ENCODE peak calls at places on chromosomes 13 and 19, in eight cellular contexts. One of them, this sample, is unnamed.

GRCh38 chr13:35987572-35988513 is 143.3 kb downstream of the DCLK1 start:
- DNase-seq in endothelial cell: no peak
- DNase-seq in A549: no peak
- DNase-seq in fibroblast of the aortic adventitia: no peak
- DNase-seq in mesothelial cell of epicardium: no peak
- DNase-seq in astrocyte of the cerebellum: no peak
- DNase-seq in astrocyte: no peak
- DNase-seq in thoracic aorta: no peak
- DNase-seq in this sample: no peak

GRCh38 chr19:34306824-34307223 is 52.5 kb downstream of the GARRE1 start:
- DNase-seq in endothelial cell: no peak
- DNase-seq in A549: no peak
- DNase-seq in fibroblast of the aortic adventitia: no peak
- DNase-seq in mesothelial cell of epicardium: no peak
- DNase-seq in astrocyte of the cerebellum: no peak
- DNase-seq in astrocyte: no peak
- DNase-seq in thoracic aorta: no peak
- DNase-seq in this sample: no peak

GRCh38 chr19:7888826-7889217 is 512 bp downstream of the LRRC8E start:
- DNase-seq in endothelial cell: no peak
- DNase-seq in A549: no peak
- DNase-seq in fibroblast of the aortic adventitia: no peak
- DNase-seq in mesothelial cell of epicardium: no peak
- DNase-seq in astrocyte of the cerebellum: no peak
- DNase-seq in astrocyte: no peak
- DNase-seq in thoracic aorta: no peak
- DNase-seq in this sample: no peak

GRCh38 chr19:49427855-49428546 is 2.8 kb downstream of the GFY start:
- DNase-seq in endothelial cell: no peak
- DNase-seq in A549: peak
- DNase-seq in fibroblast of the aortic adventitia: no peak
- DNase-seq in mesothelial cell of epicardium: peak
- DNase-seq in astrocyte of the cerebellum: no peak
- DNase-seq in astrocyte: no peak
- DNase-seq in thoracic aorta: no peak
- DNase-seq in this sample: no peak

GRCh38 chr19:11088508-11089253 is 582 bp upstream of the LDLR start:
- DNase-seq in endothelial cell: no peak
- DNase-seq in A549: no peak
- DNase-seq in fibroblast of the aortic adventitia: peak
- DNase-seq in mesothelial cell of epicardium: no peak
- DNase-seq in astrocyte of the cerebellum: no peak
- DNase-seq in astrocyte: no peak
- DNase-seq in thoracic aorta: no peak
- DNase-seq in this sample: no peak

GRCh38 chr13:46113596-46113995 is 8.8 kb upstream of the CPB2 start:
- DNase-seq in endothelial cell: no peak
- DNase-seq in A549: no peak
- DNase-seq in fibroblast of the aortic adventitia: no peak
- DNase-seq in mesothelial cell of epicardium: no peak
- DNase-seq in astrocyte of the cerebellum: no peak
- DNase-seq in astrocyte: peak
- DNase-seq in thoracic aorta: no peak
- DNase-seq in this sample: no peak

GRCh38 chr19:57171551-57172081 is 4.3 kb upstream of the DUXA start:
- DNase-seq in endothelial cell: no peak
- DNase-seq in A549: peak
- DNase-seq in fibroblast of the aortic adventitia: peak
- DNase-seq in mesothelial cell of epicardium: peak
- DNase-seq in astrocyte of the cerebellum: no peak
- DNase-seq in astrocyte: peak
- DNase-seq in thoracic aorta: no peak
- DNase-seq in this sample: no peak

GRCh38 chr19:57191141-57192063 is at the start of gene ZNF264:
- DNase-seq in endothelial cell: peak
- DNase-seq in A549: peak
- DNase-seq in fibroblast of the aortic adventitia: peak
- DNase-seq in mesothelial cell of epicardium: peak
- DNase-seq in astrocyte of the cerebellum: peak
- DNase-seq in astrocyte: peak
- DNase-seq in thoracic aorta: peak
- DNase-seq in this sample: peak

GRCh38 chr13:50512602-50513527 is 330.6 kb downstream of the DLEU7 start:
- DNase-seq in endothelial cell: no peak
- DNase-seq in A549: no peak
- DNase-seq in fibroblast of the aortic adventitia: peak
- DNase-seq in mesothelial cell of epicardium: no peak
- DNase-seq in astrocyte of the cerebellum: peak
- DNase-seq in astrocyte: peak
- DNase-seq in thoracic aorta: no peak
- DNase-seq in this sample: peak

GRCh38 chr19:8340341-8341096 is 2.5 kb downstream of the KANK3 start:
- DNase-seq in endothelial cell: peak
- DNase-seq in A549: no peak
- DNase-seq in fibroblast of the aortic adventitia: no peak
- DNase-seq in mesothelial cell of epicardium: no peak
- DNase-seq in astrocyte of the cerebellum: no peak
- DNase-seq in astrocyte: no peak
- DNase-seq in thoracic aorta: no peak
- DNase-seq in this sample: no peak

GRCh38 chr13:107678075-107678689 is 537.2 kb downstream of the LIG4 start:
- DNase-seq in endothelial cell: no peak
- DNase-seq in A549: no peak
- DNase-seq in fibroblast of the aortic adventitia: no peak
- DNase-seq in mesothelial cell of epicardium: no peak
- DNase-seq in astrocyte of the cerebellum: no peak
- DNase-seq in astrocyte: no peak
- DNase-seq in thoracic aorta: no peak
- DNase-seq in this sample: no peak

DNA sequence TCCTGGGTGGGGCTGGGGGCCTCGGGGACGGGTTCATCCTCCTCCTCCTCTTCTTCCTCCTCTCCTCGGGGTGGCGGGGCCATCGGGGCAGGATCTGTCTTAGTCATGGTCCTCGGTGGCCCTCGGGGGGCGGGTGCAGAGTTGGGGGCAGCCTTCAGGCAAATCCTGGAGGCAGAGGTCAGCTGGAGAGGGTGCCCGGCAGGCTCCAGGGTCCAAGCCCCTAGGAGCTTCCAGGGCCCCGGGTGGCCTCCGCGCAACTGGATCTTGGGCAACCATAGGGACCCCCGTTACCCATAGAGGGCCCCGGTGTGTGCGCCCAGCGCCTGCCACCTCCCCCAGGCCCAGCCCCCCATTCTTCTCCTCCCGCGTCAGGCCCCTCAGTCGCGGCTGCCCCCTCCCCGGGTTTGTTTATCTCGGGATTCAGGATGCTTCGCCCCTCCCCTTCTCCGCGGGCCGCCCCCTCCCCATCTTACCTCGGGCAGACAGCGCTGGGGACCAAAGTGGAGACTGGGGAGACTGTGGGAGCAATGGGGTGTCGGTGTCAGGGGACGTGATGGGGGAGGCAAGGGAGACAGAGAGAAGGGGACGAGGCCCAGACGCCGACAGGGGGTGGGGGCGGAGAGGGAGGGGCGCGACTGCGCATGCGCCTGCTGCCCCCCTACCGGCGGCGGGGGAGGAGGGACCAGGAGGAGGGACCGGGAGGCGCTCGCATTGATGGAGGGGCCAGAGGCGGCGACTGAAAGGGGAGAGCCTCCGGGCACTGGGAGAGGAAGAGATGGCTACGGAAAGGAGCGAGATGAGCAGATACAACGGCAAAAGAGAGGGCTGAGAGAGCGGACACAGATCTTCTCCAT is at the start of gene CLIP3:
- DNase-seq in endothelial cell: peak
- DNase-seq in A549: no peak
- DNase-seq in fibroblast of the aortic adventitia: peak
- DNase-seq in mesothelial cell of epicardium: peak
- DNase-seq in astrocyte of the cerebellum: peak
- DNase-seq in astrocyte: peak
- DNase-seq in thoracic aorta: no peak
- DNase-seq in this sample: no peak
- TF ChIP-seq CTCF in endothelial cell: no peak
- TF ChIP-seq CTCF in A549: no peak
- TF ChIP-seq CTCF in fibroblast of the aortic adventitia: peak
- TF ChIP-seq CTCF in mesothelial cell of epicardium: no peak
- TF ChIP-seq CTCF in astrocyte of the cerebellum: no peak
- TF ChIP-seq CTCF in astrocyte: no peak
- TF ChIP-seq CTCF in thoracic aorta: peak
- TF ChIP-seq CTCF in this sample: no peak

DNA sequence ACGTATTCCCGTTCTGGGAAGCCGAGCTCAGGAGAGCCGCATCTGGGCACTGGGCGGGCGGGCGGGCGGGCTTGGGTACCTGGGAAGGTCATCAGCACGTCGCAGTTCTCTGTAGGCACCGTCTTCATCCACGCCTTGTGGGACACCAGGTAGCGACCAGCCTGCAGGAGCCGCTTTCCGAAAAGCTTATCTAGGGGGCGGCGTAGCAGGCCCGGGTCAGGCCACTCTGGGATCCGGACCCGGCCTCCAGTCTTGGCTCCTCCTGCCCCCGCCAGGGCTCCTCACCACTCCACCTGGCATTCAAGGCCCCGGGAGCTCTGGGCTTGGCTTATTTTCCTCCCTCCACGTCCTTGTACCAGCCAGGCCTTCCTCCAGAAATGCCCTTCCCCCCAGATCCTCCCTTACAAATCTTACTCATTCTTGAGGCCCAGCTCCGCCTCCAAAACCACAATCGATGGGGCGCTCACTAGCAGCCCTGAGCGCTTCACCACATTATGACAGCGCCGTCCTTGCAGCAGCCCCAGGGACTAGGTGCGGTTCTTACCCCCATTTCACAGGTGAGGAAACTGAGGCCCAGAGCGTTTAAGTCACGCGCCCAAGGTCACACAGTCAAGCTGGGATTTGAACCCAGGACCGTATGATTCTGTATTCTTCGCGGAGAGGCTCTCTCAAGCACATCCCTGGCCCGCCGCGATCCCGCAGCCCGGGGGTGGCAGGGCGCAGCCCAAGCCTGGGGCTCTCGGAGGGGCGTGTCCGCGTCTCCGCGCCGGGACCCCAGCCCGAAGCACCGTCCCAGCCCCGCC is 843 bp downstream of the ANO8 start:
- DNase-seq in endothelial cell: no peak
- DNase-seq in A549: peak
- DNase-seq in fibroblast of the aortic adventitia: peak
- DNase-seq in mesothelial cell of epicardium: no peak
- DNase-seq in astrocyte of the cerebellum: peak
- DNase-seq in astrocyte: peak
- DNase-seq in thoracic aorta: no peak
- DNase-seq in this sample: no peak
- TF ChIP-seq CTCF in endothelial cell: no peak
- TF ChIP-seq CTCF in A549: no peak
- TF ChIP-seq CTCF in fibroblast of the aortic adventitia: no peak
- TF ChIP-seq CTCF in mesothelial cell of epicardium: no peak
- TF ChIP-seq CTCF in astrocyte of the cerebellum: no peak
- TF ChIP-seq CTCF in astrocyte: no peak
- TF ChIP-seq CTCF in thoracic aorta: no peak
- TF ChIP-seq CTCF in this sample: no peak

GRCh38 chr13:98873377-98874028 is 104.4 kb downstream of the DOCK9 start:
- DNase-seq in endothelial cell: no peak
- DNase-seq in A549: no peak
- DNase-seq in fibroblast of the aortic adventitia: no peak
- DNase-seq in mesothelial cell of epicardium: no peak
- DNase-seq in astrocyte of the cerebellum: no peak
- DNase-seq in astrocyte: no peak
- DNase-seq in thoracic aorta: no peak
- DNase-seq in this sample: no peak

GRCh38 chr13:98868932-98869331 is 108.9 kb downstream of the DOCK9 start:
- DNase-seq in endothelial cell: no peak
- DNase-seq in A549: no peak
- DNase-seq in fibroblast of the aortic adventitia: no peak
- DNase-seq in mesothelial cell of epicardium: no peak
- DNase-seq in astrocyte of the cerebellum: no peak
- DNase-seq in astrocyte: no peak
- DNase-seq in thoracic aorta: no peak
- DNase-seq in this sample: no peak

GRCh38 chr13:98871727-98872126 is 106.1 kb downstream of the DOCK9 start:
- DNase-seq in endothelial cell: no peak
- DNase-seq in A549: no peak
- DNase-seq in fibroblast of the aortic adventitia: no peak
- DNase-seq in mesothelial cell of epicardium: no peak
- DNase-seq in astrocyte of the cerebellum: no peak
- DNase-seq in astrocyte: no peak
- DNase-seq in thoracic aorta: no peak
- DNase-seq in this sample: no peak

GRCh38 chr13:98866882-98867281 is 111.0 kb downstream of the DOCK9 start:
- DNase-seq in endothelial cell: no peak
- DNase-seq in A549: no peak
- DNase-seq in fibroblast of the aortic adventitia: no peak
- DNase-seq in mesothelial cell of epicardium: no peak
- DNase-seq in astrocyte of the cerebellum: no peak
- DNase-seq in astrocyte: no peak
- DNase-seq in thoracic aorta: no peak
- DNase-seq in this sample: no peak

GRCh38 chr13:98869408-98870090 is 108.3 kb downstream of the DOCK9 start:
- DNase-seq in endothelial cell: no peak
- DNase-seq in A549: no peak
- DNase-seq in fibroblast of the aortic adventitia: peak
- DNase-seq in mesothelial cell of epicardium: no peak
- DNase-seq in astrocyte of the cerebellum: no peak
- DNase-seq in astrocyte: no peak
- DNase-seq in thoracic aorta: no peak
- DNase-seq in this sample: no peak
- TF ChIP-seq CTCF in endothelial cell: peak
- TF ChIP-seq CTCF in A549: peak
- TF ChIP-seq CTCF in fibroblast of the aortic adventitia: peak
- TF ChIP-seq CTCF in mesothelial cell of epicardium: no peak
- TF ChIP-seq CTCF in astrocyte of the cerebellum: no peak
- TF ChIP-seq CTCF in astrocyte: peak
- TF ChIP-seq CTCF in thoracic aorta: no peak
- TF ChIP-seq CTCF in this sample: no peak

DNA sequence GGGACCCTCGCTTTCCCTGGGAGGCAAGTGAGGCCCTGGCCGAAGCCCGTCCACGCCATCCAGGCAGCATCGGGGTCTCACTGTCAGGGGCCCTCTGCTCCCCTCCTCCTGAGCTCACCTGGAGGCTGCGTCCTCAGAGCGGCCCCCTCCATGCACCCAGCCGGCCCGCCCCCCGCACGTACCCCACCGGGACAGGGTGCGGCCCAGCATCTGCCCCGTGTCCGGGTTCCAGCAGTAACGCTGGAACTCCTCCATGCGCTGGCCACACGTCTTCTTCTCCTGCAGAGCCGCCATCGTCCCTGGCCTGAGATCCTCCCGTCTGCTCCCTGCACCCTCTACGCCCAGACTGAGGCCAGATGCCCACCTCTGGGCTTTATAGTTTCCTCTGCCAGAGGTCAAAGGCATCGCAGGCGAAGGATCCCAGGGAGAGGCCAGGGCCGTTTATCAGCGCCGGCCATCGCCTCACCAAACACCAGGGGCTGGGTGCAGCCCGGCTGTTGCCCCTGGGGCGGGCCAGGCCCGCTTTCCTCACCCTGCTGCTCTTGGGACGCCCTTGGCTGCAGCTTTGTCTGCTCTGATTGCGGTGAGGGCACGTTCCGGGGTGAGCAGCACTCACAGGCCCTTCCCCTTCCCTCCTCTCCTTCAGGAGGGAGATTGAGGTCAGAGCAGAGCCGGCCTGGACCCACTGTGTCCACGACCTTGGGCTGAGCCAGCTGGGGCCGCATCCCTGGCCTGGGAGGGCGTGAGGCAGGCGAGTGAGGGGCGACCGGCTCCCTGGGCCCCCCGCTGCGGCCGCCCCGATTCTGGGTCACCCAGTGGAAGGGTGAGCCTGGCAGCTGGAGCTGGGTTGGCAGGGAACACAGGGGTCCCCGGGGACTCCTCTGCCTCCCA is at the start of gene ATP4B:
- DNase-seq in endothelial cell: no peak
- DNase-seq in A549: no peak
- DNase-seq in fibroblast of the aortic adventitia: no peak
- DNase-seq in mesothelial cell of epicardium: peak
- DNase-seq in astrocyte of the cerebellum: no peak
- DNase-seq in astrocyte: no peak
- DNase-seq in thoracic aorta: no peak
- DNase-seq in this sample: no peak
- TF ChIP-seq CTCF in endothelial cell: no peak
- TF ChIP-seq CTCF in A549: no peak
- TF ChIP-seq CTCF in fibroblast of the aortic adventitia: no peak
- TF ChIP-seq CTCF in mesothelial cell of epicardium: no peak
- TF ChIP-seq CTCF in astrocyte of the cerebellum: no peak
- TF ChIP-seq CTCF in astrocyte: no peak
- TF ChIP-seq CTCF in thoracic aorta: no peak
- TF ChIP-seq CTCF in this sample: no peak